ENCODE peak calls at places on chromosomes 7 and 10, in seven cellular contexts. W is RCC 7860; M is GM12891; V is stimulated activated CD4-positive, alpha-beta T cell treated with anti-CD3 and anti-CD28 coated beads, Interleukin-1b, Interleukin-23, amount 100 ng/mL, for 24 hours; K is natural killer cell treated with Interleukin-12 subunit alpha and Interleukin-12 subunit beta and Interleukin-15 and Interleukin-18, amount 100 ng/mL, for 72 hours; Q is lung; A is left cardiac atrium. C is an unnamed sample.

GRCh38 chr7:101075646-101076045 is 9.6 kb upstream of the TRIM56 start:
- DNase-seq in Q (no peak), M (no peak), K (no peak), A (no peak), W (no peak), V (no peak), C (no peak)

GRCh38 chr7:84953294-84953693 is 233.6 kb downstream of the SEMA3D start:
- DNase-seq in A (no peak), Q (no peak), W (no peak), K (no peak), V (no peak), M (no peak), C (no peak)

GRCh38 chr7:25739096-25739495 is 412.9 kb upstream of the NFE2L3 start:
- DNase-seq in K (no peak), V (no peak), Q (no peak), A (no peak), M (no peak), W (no peak), C (no peak)

GRCh38 chr7:70694909-70695803 is 436.8 kb upstream of the GALNT17 start:
- DNase-seq in M (peak), V (no peak), Q (no peak), A (peak), W (no peak), K (no peak), C (no peak)

GRCh38 chr10:5814110-5815107 is 1.2 kb upstream of the GDI2 start:
- DNase-seq in W (peak), Q (no peak), K (no peak), M (no peak), V (no peak), A (no peak), C (no peak)

GRCh38 chr10:1130995-1131790 is 75.0 kb downstream of the WDR37 start:
- DNase-seq in W (no peak), K (no peak), V (no peak), A (no peak), M (no peak), Q (no peak), C (peak)

GRCh38 chr7:66502230-66503035 is 126.2 kb upstream of the KCTD7 start:
- DNase-seq in K (no peak), Q (no peak), V (no peak), M (no peak), W (no peak), A (no peak), C (no peak)

GRCh38 chr10:14688606-14689005 is 86.1 kb downstream of the FAM107B start:
- DNase-seq in W (no peak), K (no peak), A (no peak), Q (no peak), M (no peak), V (no peak), C (no peak)

GRCh38 chr7:150931199-150931869 is 46.8 kb downstream of the KCNH2 start:
- DNase-seq in M (no peak), K (no peak), V (no peak), A (no peak), W (no peak), Q (no peak), C (no peak)

GRCh38 chr7:20268832-20269231 is 51.6 kb upstream of the MACC1 start:
- DNase-seq in A (no peak), V (no peak), M (no peak), Q (no peak), K (no peak), W (no peak), C (no peak)

GRCh38 chr10:118793545-118793944 is 38.8 kb upstream of the CACUL1 start:
- DNase-seq in V (no peak), A (no peak), W (no peak), M (no peak), K (no peak), Q (peak), C (no peak)

GRCh38 chr7:123966936-123967335 is 41.9 kb downstream of the SPAM1 start:
- DNase-seq in W (no peak), A (no peak), Q (no peak), K (no peak), M (no peak), V (no peak), C (no peak)

GRCh38 chr7:48962821-48963505 is 38.6 kb downstream of the CDC14C start:
- DNase-seq in M (no peak), K (no peak), V (no peak), W (no peak), Q (no peak), A (peak), C (no peak)

GRCh38 chr10:51675088-51675487 is 24.3 kb downstream of the CSTF2T start:
- DNase-seq in W (no peak), K (no peak), M (no peak), V (no peak), Q (no peak), A (no peak), C (no peak)

GRCh38 chr7:92421676-92422435 is 25.4 kb upstream of the GATAD1 start:
- DNase-seq in A (no peak), M (no peak), V (no peak), Q (no peak), W (no peak), K (no peak), C (no peak)

GRCh38 chr10:84117683-84118394 is 21.5 kb upstream of the GHITM start:
- DNase-seq in A (no peak), W (peak), V (no peak), M (no peak), Q (no peak), K (no peak), C (no peak)

GRCh38 chr7:151631149-151631967 is 111.7 kb upstream of the RHEB start:
- DNase-seq in Q (no peak), K (no peak), M (no peak), V (no peak), W (peak), A (no peak), C (no peak)

GRCh38 chr10:79394631-79395030 is 47.4 kb downstream of the PPIF start:
- DNase-seq in Q (no peak), K (no peak), M (no peak), V (no peak), W (no peak), A (peak), C (no peak)

C was measured in H1.